ENCODE peak calls at places on chromosome 1, in nine cellular contexts. P, R, X, T, H, Z, J, G and D are unnamed samples.

GRCh38 chr1:86155807-86156561 is 588 bp downstream of the COL24A1 start:
- DNase-seq in T (peak), J (peak), R (no peak), P (peak), G (no peak), Z (peak), X (peak), H (peak), D (peak)

GRCh38 chr1:31703431-31704260 is at the start of gene COL16A1:
- DNase-seq in G (no peak), R (no peak), P (peak), T (peak), J (peak), H (no peak), X (peak), Z (peak), D (peak)

GRCh38 chr1:180310095-180310494 is 80.0 kb downstream of the LHX4 start:
- DNase-seq in X (no peak), R (no peak), P (peak), T (no peak), Z (peak), J (no peak), H (no peak), G (no peak), D (no peak)

GRCh38 chr1:23187637-23188036 is 19.0 kb upstream of the LUZP1 start:
- DNase-seq in Z (no peak), X (no peak), J (no peak), H (no peak), R (no peak), P (no peak), G (peak), T (no peak), D (no peak)

GRCh38 chr1:41485605-41486004 is 1.1 kb upstream of the EDN2 start:
- DNase-seq in G (no peak), X (peak), Z (peak), J (no peak), P (peak), R (no peak), H (no peak), T (no peak), D (no peak)

GRCh38 chr1:98147280-98147679 is 226.4 kb upstream of the DPYD start:
- DNase-seq in T (no peak), P (peak), J (no peak), G (no peak), Z (no peak), H (no peak), X (no peak), R (no peak), D (no peak)

GRCh38 chr1:57475366-57475765 is 51.5 kb upstream of the DAB1 start:
- DNase-seq in J (no peak), T (no peak), X (no peak), Z (no peak), H (no peak), G (no peak), P (no peak), R (no peak), D (no peak)

GRCh38 chr1:54046671-54047383 is 6.2 kb downstream of the TMEM59 start:
- DNase-seq in X (no peak), Z (peak), H (no peak), T (no peak), G (no peak), P (peak), R (no peak), J (peak), D (no peak)

GRCh38 chr1:110187139-110187890 is 22.8 kb upstream of the KCNC4 start:
- DNase-seq in Z (no peak), H (no peak), J (no peak), X (peak), T (peak), G (no peak), R (no peak), P (peak), D (no peak)

GRCh38 chr1:214615111-214615510 is 12.1 kb downstream of the CENPF start:
- DNase-seq in H (no peak), R (peak), G (no peak), P (peak), Z (peak), T (no peak), X (no peak), J (no peak), D (no peak)

GRCh38 chr1:153533689-153534201 is 2.0 kb downstream of the S100A6 start:
- DNase-seq in R (peak), X (peak), P (peak), H (no peak), J (peak), G (peak), T (no peak), Z (peak), D (no peak)

GRCh38 chr1:212415107-212415841 is 588 bp upstream of the PACC1 start:
- DNase-seq in X (no peak), T (no peak), Z (no peak), G (no peak), P (no peak), J (no peak), R (no peak), H (peak), D (no peak)

GRCh38 chr1:222074317-222074716 is 332.4 kb upstream of the DUSP10 start:
- DNase-seq in G (no peak), H (no peak), R (no peak), X (no peak), Z (no peak), T (no peak), J (no peak), P (no peak), D (no peak)

GRCh38 chr1:89310505-89310904 is 37.8 kb upstream of the GBP5 start:
- DNase-seq in Z (peak), H (no peak), R (no peak), P (peak), G (no peak), T (no peak), J (no peak), X (peak), D (no peak)

GRCh38 chr1:19391596-19391981 is 79.5 kb downstream of the SLC66A1 start:
- DNase-seq in H (no peak), P (no peak), T (no peak), G (no peak), J (no peak), X (no peak), Z (no peak), R (no peak), D (no peak)

GRCh38 chr1:212665241-212666115 is 34.2 kb downstream of the BATF3 start:
- DNase-seq in G (peak), J (no peak), H (peak), T (peak), R (peak), P (peak), Z (peak), X (peak), D (peak)

GRCh38 chr1:70487910-70488665 is 77.0 kb downstream of the CTH start:
- DNase-seq in X (peak), J (peak), H (no peak), T (peak), Z (peak), G (peak), P (peak), R (no peak), D (peak)

GRCh38 chr1:186977266-186977957 is 148.7 kb downstream of the PLA2G4A start:
- DNase-seq in X (no peak), G (no peak), Z (no peak), H (no peak), T (no peak), R (no peak), J (no peak), P (peak), D (no peak)

GRCh38 chr1:13228343-13228781 is 2.4 kb upstream of the PRAMEF18 start:
- DNase-seq in R (no peak), X (no peak), Z (no peak), P (no peak), H (peak), J (no peak), G (peak), T (no peak), D (peak)